ENCODE peak calls at places on chromosome 2, in four cellular contexts. R is mammary epithelial cell, V is PC-3, E is K562. I is an unnamed sample.
A peak's percentile ranks its signal among the peaks of the same experiment; 100 is the strongest.

GRCh38 chr2:196242131-196242620 is 70.8 kb upstream of the STK17B start:
- DNase-seq in R (peak; percentile 87), V (peak; percentile 11), E (no peak), I (no peak)

GRCh38 chr2:27954261-27954673 is 63.7 kb downstream of the BABAM2 start:
- DNase-seq in R (no peak), V (peak; percentile 60), E (no peak), I (no peak)

GRCh38 chr2:28695245-28695647 is 56.4 kb upstream of the PPP1CB start:
- DNase-seq in R (no peak), V (no peak), E (no peak), I (peak; percentile 32)

GRCh38 chr2:29459445-29460179 is 344.4 kb downstream of the CLIP4 start:
- DNase-seq in R (peak; percentile 57), V (peak; percentile 67), E (no peak), I (no peak)

GRCh38 chr2:104856086-104856972 is 2.4 kb downstream of the POU3F3 start:
- DNase-seq in R (no peak), V (no peak), E (no peak), I (peak; percentile 48)

GRCh38 chr2:189181706-189182105 is 2.1 kb upstream of the COL5A2 start:
- DNase-seq in R (no peak), V (no peak), E (no peak), I (no peak)

GRCh38 chr2:43445248-43445647 is 150.6 kb downstream of the THADA start:
- DNase-seq in R (no peak), V (no peak), E (no peak), I (peak; percentile 8)

GRCh38 chr2:59584958-59585357 is 968.5 kb downstream of the BCL11A start:
- DNase-seq in R (no peak), V (no peak), E (no peak), I (peak; percentile 58)

GRCh38 chr2:109699646-109700045 is 85.5 kb downstream of the SOWAHC start:
- DNase-seq in R (no peak), V (no peak), E (no peak), I (peak; percentile 38)

GRCh38 chr2:135773917-135774316 is 32.3 kb downstream of the UBXN4 start:
- DNase-seq in R (no peak), V (no peak), E (no peak), I (no peak)

GRCh38 chr2:54665436-54665856 is 58.0 kb upstream of the EML6 start:
- DNase-seq in R (no peak), V (peak; percentile 61), E (peak; percentile 31), I (peak; percentile 86)

GRCh38 chr2:143261986-143262784 is 133.0 kb downstream of the ARHGAP15 start:
- DNase-seq in R (no peak), V (no peak), E (no peak), I (no peak)

GRCh38 chr2:195214072-195214471 is 443.0 kb upstream of the SLC39A10 start:
- DNase-seq in R (no peak), V (no peak), E (no peak), I (no peak)

GRCh38 chr2:145258903-145259579 is 739.1 kb upstream of the ZEB2 start:
- DNase-seq in R (peak; percentile 56), V (no peak), E (no peak), I (no peak)

GRCh38 chr2:237695201-237695780 is 67.9 kb downstream of the LRRFIP1 start:
- DNase-seq in R (peak; percentile 92), V (peak; percentile 94), E (no peak), I (no peak)

GRCh38 chr2:17043173-17043572 is 377.5 kb upstream of the CYRIA start:
- DNase-seq in R (peak; percentile 6), V (no peak), E (no peak), I (no peak)

GRCh38 chr2:36482576-36483214 is 115.3 kb downstream of the FEZ2 start:
- DNase-seq in R (no peak), V (peak; percentile 80), E (no peak), I (no peak)

GRCh38 chr2:70935468-70936164 is at the start of gene ATP6V1B1:
- DNase-seq in R (no peak), V (no peak), E (no peak), I (peak; percentile 69)

GRCh38 chr2:23360571-23361125 is 24.3 kb upstream of the KLHL29 start:
- DNase-seq in R (no peak), V (no peak), E (peak; percentile 23), I (no peak)

GRCh38 chr2:102185347-102185746 is 1.5 kb upstream of the IL1RL2 start:
- DNase-seq in R (no peak), V (peak; percentile 40), E (no peak), I (no peak)

GRCh38 chr2:54977149-54977548 is 73.1 kb downstream of the RTN4 start:
- DNase-seq in R (no peak), V (no peak), E (no peak), I (no peak)

GRCh38 chr2:59301466-59302402 is 1060.6 kb upstream of the FANCL start:
- DNase-seq in R (peak; percentile 62), V (peak; percentile 79), E (peak; percentile 11), I (peak; percentile 75)

GRCh38 chr2:218567797-218568189 is 358 bp downstream of the USP37 start:
- DNase-seq in R (no peak), V (no peak), E (no peak), I (no peak)

GRCh38 chr2:51994123-51994788 is 962.3 kb upstream of the NRXN1 start:
- DNase-seq in R (no peak), V (peak; percentile 35), E (no peak), I (no peak)

GRCh38 chr2:107430006-107430405 is 396.7 kb upstream of the RGPD4 start:
- DNase-seq in R (no peak), V (no peak), E (no peak), I (no peak)

GRCh38 chr2:112723556-112723940 is 2.7 kb downstream of the NT5DC4 start:
- DNase-seq in R (no peak), V (no peak), E (no peak), I (no peak)

GRCh38 chr2:157940024-157940423 is 63.9 kb upstream of the ACVR1 start:
- DNase-seq in R (peak; percentile 20), V (peak; percentile 52), E (no peak), I (no peak)

GRCh38 chr2:60414731-60415130 is 138.7 kb downstream of the BCL11A start:
- DNase-seq in R (peak; percentile 87), V (peak; percentile 80), E (no peak), I (no peak)

GRCh38 chr2:219509780-219510511 is 4.3 kb upstream of the ASIC4 start:
- DNase-seq in R (no peak), V (peak; percentile 61), E (peak; percentile 83), I (peak; percentile 88)

GRCh38 chr2:47083886-47084682 is 71.0 kb downstream of the STPG4 start:
- DNase-seq in R (no peak), V (no peak), E (no peak), I (no peak)

GRCh38 chr2:157785866-157786662 is 90.1 kb downstream of the ACVR1 start:
- DNase-seq in R (peak; percentile 69), V (peak; percentile 25), E (no peak), I (no peak)

GRCh38 chr2:178205853-178206516 is 11.7 kb downstream of the OSBPL6 start:
- DNase-seq in R (peak; percentile 64), V (peak; percentile 68), E (no peak), I (no peak)

GRCh38 chr2:96970910-96971309 is 15.5 kb downstream of the FAM178B start:
- DNase-seq in R (no peak), V (no peak), E (no peak), I (no peak)

GRCh38 chr2:173286153-173286809 is 68.4 kb upstream of the CDCA7 start:
- DNase-seq in R (no peak), V (peak; percentile 9), E (no peak), I (no peak)

GRCh38 chr2:191299866-191300265 is 54.7 kb downstream of the MYO1B start:
- DNase-seq in R (no peak), V (no peak), E (no peak), I (no peak)

DNA sequence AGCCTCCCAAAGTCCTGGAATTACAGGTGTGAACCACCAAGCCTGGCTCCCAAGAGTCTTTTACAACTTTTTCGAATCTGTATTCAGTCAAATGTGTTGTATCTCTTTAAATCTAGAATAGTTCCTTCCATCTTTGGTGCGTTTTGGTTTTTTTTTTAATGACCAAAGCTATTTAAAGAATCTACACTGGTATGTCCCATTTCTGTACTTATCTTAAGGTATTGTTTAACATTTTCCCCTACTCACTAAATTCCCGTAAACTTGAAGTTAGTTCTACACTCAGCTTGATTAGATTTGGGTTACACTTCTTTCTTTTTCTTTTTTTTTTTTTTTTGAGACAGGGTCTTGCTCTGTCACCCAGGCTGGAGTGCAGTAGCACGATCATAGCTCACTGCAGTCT is 63.8 kb downstream of the TMEM237 start:
- DNase-seq in R (no peak), V (no peak), E (no peak), I (no peak)
- H2AFZ ChIP-seq in R (no peak overlapping the region), V (no peak overlapping the region), E (no peak overlapping the region), I (no peak overlapping the region)

DNA sequence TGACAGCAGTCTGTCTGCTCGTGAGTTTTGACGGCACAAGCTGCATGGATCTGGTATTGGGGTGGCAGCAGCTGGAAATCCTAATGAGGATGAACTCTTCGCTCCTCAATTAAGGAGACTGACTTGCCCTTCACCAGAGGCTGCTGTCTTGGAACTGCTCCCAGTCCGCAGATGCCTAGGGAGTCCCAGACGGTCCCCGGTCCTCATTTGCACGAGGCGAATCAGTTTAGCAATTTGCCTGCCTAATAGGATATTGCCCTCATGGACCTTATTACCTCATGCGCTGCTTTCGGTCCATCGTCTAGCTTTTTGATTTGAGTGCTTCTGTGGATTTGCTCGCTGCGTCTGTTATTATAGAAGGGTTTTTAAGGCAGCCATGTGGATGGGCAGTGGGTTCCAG is 40.6 kb downstream of the ASAP2 start:
- DNase-seq in R (no peak), V (no peak), E (no peak), I (no peak)
- H3K9ac ChIP-seq in R (no peak overlapping the region), V (no peak overlapping the region), E (no peak overlapping the region), I (no peak overlapping the region)

DNA sequence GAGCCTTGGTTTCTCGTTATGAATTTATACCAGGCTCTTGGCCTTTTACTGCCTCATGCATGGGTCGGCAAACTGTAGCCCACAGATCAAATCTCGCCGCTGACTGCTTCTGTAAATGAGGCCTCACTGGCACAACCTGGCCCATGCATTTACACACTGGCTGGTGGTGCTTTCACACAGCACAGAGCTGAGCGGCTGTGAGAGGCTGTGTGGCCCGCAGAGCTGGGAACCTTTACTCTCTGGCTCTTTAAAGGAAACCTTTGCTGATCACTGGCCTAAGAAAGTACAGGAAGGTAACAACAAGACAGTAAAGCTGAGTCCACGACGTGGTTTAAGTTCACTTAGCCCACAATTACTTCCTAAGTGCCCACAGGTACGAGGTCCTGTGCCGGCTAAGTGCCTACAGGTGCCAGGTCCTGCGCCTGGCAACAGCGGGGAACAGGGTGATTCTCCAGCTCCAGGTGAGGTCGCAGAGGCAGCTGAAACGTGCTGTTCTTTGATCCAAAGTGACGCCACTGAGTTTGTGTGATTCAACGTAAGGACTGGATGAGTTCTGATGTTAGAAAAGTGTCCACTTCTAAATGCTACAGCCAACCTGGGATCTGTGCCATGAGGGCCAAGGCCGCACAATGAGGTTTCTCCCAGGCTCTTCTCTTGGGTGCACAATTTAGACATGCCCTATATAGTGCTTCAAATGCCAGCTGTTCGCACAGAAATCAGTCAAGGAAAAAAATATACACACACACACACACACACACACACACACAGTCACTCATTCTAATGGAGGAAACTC is 57.7 kb downstream of the NDUFA10 start:
- DNase-seq in R (no peak), V (no peak), E (no peak), I (no peak)
- H2AFZ ChIP-seq in R (no peak overlapping the region), V (no peak overlapping the region), E (no peak overlapping the region), I (no peak overlapping the region)

GRCh38 chr2:64284751-64285150 is 140.5 kb upstream of the PELI1 start:
- DNase-seq in R (no peak), V (no peak), E (no peak), I (no peak)
- H3K9ac ChIP-seq in R (no peak overlapping the region), V (no peak overlapping the region), E (no peak overlapping the region), I (no peak overlapping the region)